ENCODE peak calls at places on chromosomes 11 and 22, in seven cellular contexts. P is activated CD8-positive, alpha-beta memory T cell treated with anti-CD3 and anti-CD28 coated beads for 4 hours; A is non-pigmented ciliary epithelial cell; Q is ovary; C is HuH-7.5; J is pancreas; V is mesenchymal stem cell. O is an unnamed sample.

GRCh38 chr22:27610863-27611786 is 190.4 kb downstream of the MN1 start:
- DNase-seq in P (no peak), A (no peak), Q (no peak), C (no peak), J (no peak), V (no peak), O (no peak)

GRCh38 chr11:35545604-35546003 is 20.2 kb upstream of the PAMR1 start:
- DNase-seq in P (no peak), A (no peak), Q (no peak), C (no peak), J (no peak), V (no peak), O (no peak)

GRCh38 chr22:39693943-39694500 is 123.5 kb downstream of the CACNA1I start:
- DNase-seq in P (no peak), A (no peak), Q (no peak), C (no peak), J (no peak), V (no peak), O (no peak)

GRCh38 chr11:38416141-38416540 is 1818.1 kb upstream of the RAG2 start:
- DNase-seq in P (no peak), A (no peak), Q (no peak), C (no peak), J (no peak), V (no peak), O (no peak)

GRCh38 chr11:74966651-74967050 is 17.6 kb downstream of the SPCS2 start:
- DNase-seq in P (no peak), A (no peak), Q (no peak), C (no peak), J (no peak), V (no peak), O (no peak)

GRCh38 chr22:20080776-20081654 is 974 bp downstream of the DGCR8 start:
- DNase-seq in P (no peak), A (no peak), Q (peak; percentile 56), C (peak; percentile 45), J (peak; percentile 43), V (peak; percentile 83), O (no peak)

GRCh38 chr11:135074397-135074998 is 662.5 kb upstream of the B3GAT1 start:
- DNase-seq in P (no peak), A (no peak), Q (no peak), C (no peak), J (no peak), V (no peak), O (no peak)

GRCh38 chr11:19680824-19681368 is 31.7 kb upstream of the NAV2 start:
- DNase-seq in P (no peak), A (no peak), Q (no peak), C (no peak), J (no peak), V (no peak), O (no peak)

GRCh38 chr22:29320546-29320945 is 5.0 kb upstream of the RASL10A start:
- DNase-seq in P (no peak), A (no peak), Q (no peak), C (no peak), J (no peak), V (peak; percentile 47), O (no peak)

GRCh38 chr11:64523456-64524187 is 67.4 kb upstream of the SLC22A12 start:
- DNase-seq in P (no peak), A (no peak), Q (no peak), C (no peak), J (no peak), V (no peak), O (no peak)

GRCh38 chr11:102792604-102793003 is 5.4 kb downstream of the MMP1 start:
- DNase-seq in P (no peak), A (no peak), Q (no peak), C (no peak), J (no peak), V (no peak), O (no peak)

GRCh38 chr11:17405232-17406005 is 17.0 kb upstream of the KCNJ11 start:
- DNase-seq in P (no peak), A (no peak), Q (no peak), C (peak; percentile 33), J (peak; percentile 93), V (peak; percentile 70), O (no peak)

O was measured in activated CD4-positive, alpha-beta T cell treated with anti-CD3 and anti-CD28 coated beads, Interleukin-2, amount 50 U/mL, for 24 hours.